ENCODE peak calls at places on chromosomes 11 and 22, in six cellular contexts. Y is Caco-2, Q is fibroblast of lung, G is gastrocnemius medialis, T is BJ, W is AG09309. A is an unnamed sample.

GRCh38 chr11:76143274-76143673 is 63.0 kb downstream of the WNT11 start:
- DNase-seq in Y (no peak), Q (no peak), G (no peak), T (no peak), W (no peak), A (no peak)

GRCh38 chr22:47357086-47357485 is 594.6 kb downstream of the TBC1D22A start:
- DNase-seq in Y (no peak), Q (no peak), G (no peak), T (no peak), W (no peak), A (no peak)

GRCh38 chr22:19826619-19826950 is 28.1 kb downstream of the GNB1L start:
- DNase-seq in Y (no peak), Q (no peak), G (no peak), T (no peak), W (no peak), A (no peak)

GRCh38 chr11:120773501-120774031 is 250.3 kb upstream of the TBCEL start:
- DNase-seq in Y (no peak), Q (no peak), G (no peak), T (no peak), W (peak; percentile 4), A (peak; percentile 17)

GRCh38 chr22:22670076-22670795 is 25.8 kb downstream of the GGTLC2 start:
- DNase-seq in Y (no peak), Q (no peak), G (no peak), T (no peak), W (no peak), A (no peak)

GRCh38 chr11:45411221-45411946 is 125.2 kb upstream of the SYT13 start:
- DNase-seq in Y (no peak), Q (peak; percentile 5), G (no peak), T (no peak), W (no peak), A (peak; percentile 48)

GRCh38 chr11:59767212-59767611 is 12.0 kb downstream of the STX3 start:
- DNase-seq in Y (no peak), Q (no peak), G (no peak), T (no peak), W (no peak), A (no peak)

GRCh38 chr11:59208956-59209355 is 3.8 kb downstream of the MPEG1 start:
- DNase-seq in Y (no peak), Q (no peak), G (no peak), T (no peak), W (no peak), A (no peak)

GRCh38 chr11:73810637-73811036 is 23.0 kb downstream of the MRPL48 start:
- DNase-seq in Y (no peak), Q (peak; percentile 47), G (no peak), T (no peak), W (no peak), A (no peak)

GRCh38 chr11:27722945-27723344 is 22.7 kb upstream of the BDNF start:
- DNase-seq in Y (no peak), Q (no peak), G (no peak), T (no peak), W (no peak), A (peak; percentile 24)

GRCh38 chr22:48827228-48827810 is 1000.4 kb downstream of the BRD1 start:
- DNase-seq in Y (no peak), Q (no peak), G (no peak), T (no peak), W (no peak), A (no peak)

GRCh38 chr11:70717961-70718595 is 319.7 kb downstream of the CTTN start:
- DNase-seq in Y (no peak), Q (no peak), G (no peak), T (no peak), W (no peak), A (no peak)

GRCh38 chr11:70719516-70719915 is 321.2 kb downstream of the CTTN start:
- DNase-seq in Y (no peak), Q (no peak), G (no peak), T (no peak), W (no peak), A (no peak)

GRCh38 chr11:70716986-70717775 is 318.9 kb downstream of the CTTN start:
- DNase-seq in Y (no peak), Q (no peak), G (no peak), T (no peak), W (no peak), A (no peak)

GRCh38 chr11:70720291-70720690 is 322.0 kb downstream of the CTTN start:
- DNase-seq in Y (no peak), Q (no peak), G (no peak), T (no peak), W (no peak), A (no peak)

DNA sequence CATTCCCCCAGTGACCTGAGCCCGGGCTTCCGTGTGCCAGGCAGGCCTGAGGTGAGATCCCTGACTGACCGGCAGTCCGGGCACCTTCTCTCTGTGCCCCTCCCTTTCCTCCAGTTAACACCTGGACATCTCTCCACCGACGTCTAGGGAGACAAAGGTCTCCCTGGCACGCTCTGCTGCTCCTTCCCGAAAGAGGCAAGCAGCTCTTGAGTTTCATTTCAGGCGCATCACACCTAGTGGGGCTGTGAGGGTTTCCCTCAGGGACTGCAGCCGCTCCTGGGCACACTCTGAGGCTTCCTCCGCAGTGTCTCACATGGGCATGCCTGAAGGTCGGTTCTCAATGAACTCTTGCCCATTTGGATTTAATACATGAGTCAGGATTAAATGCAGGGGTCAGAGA is 322.7 kb downstream of the CTTN start:
- DNase-seq in Y (no peak), Q (no peak), G (no peak), T (no peak), W (no peak), A (no peak)
- TF ChIP-seq CTCF in Y (no peak), Q (no peak), G (no peak), T (no peak), W (no peak), A (no peak)

DNA sequence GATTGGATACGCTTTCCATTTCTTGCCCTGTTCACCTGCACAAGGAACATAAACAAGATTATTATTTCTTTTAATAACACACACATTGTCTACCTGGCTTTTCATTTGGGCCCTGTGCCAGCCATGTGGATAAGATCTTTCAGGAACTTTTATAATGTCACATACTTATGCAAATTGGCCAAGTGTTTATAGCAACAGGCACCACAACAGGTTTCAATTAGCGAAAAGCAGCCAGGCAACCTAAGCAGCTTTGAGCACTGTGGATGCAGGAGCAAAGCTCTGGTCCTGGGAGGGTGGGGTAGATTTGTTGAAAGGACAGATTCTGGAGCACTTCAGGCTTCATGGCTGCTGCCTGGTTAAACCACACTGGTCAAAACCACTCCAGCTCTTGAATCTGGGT is 217.4 kb downstream of the BARX2 start:
- DNase-seq in Y (no peak), Q (no peak), G (no peak), T (no peak), W (no peak), A (no peak)
- H3K4me3 ChIP-seq in Y (no peak overlapping the region), Q (no peak overlapping the region), G (no peak overlapping the region), T (no peak overlapping the region), W (no peak overlapping the region), A (no peak overlapping the region)

DNA sequence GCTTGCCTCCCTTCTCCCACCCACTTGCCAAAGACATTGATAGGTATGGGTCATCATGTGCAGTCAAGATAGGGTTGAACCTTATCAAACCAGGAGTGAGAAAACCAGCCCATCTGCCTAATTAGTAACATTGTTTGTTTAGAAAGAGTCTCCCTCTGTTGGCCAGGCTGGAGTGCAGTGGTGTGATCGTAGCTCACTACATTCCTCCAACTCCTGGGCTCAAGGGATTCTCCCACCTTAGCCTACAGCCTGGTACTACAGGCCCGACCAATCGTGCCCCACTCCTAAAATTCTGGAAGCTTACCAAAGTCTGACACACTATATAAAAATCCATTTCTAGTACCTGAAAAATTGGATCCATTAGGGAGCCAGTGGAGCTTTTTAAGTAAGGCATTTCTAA is 4.5 kb downstream of the C11orf71 start:
- DNase-seq in Y (no peak), Q (no peak), G (no peak), T (no peak), W (no peak), A (no peak)
- TF ChIP-seq CTCF in Y (peak; percentile 33), Q (peak; percentile 23), G (no peak), T (peak; percentile 33), W (peak; percentile 48), A (peak; percentile 42)

GRCh38 chr11:3879216-3879966 is 23.9 kb downstream of the STIM1 start:
- DNase-seq in Y (no peak), Q (no peak), G (no peak), T (no peak), W (no peak), A (no peak)
- H3K4me3 ChIP-seq in Y (no peak overlapping the region), Q (no peak overlapping the region), G (no peak overlapping the region), T (no peak overlapping the region), W (no peak overlapping the region), A (no peak overlapping the region)

GRCh38 chr11:61480261-61480660 is 28.3 kb upstream of the LRRC10B start:
- DNase-seq in Y (no peak), Q (no peak), G (no peak), T (no peak), W (no peak), A (no peak)

GRCh38 chr11:61481806-61482205 is 26.7 kb upstream of the LRRC10B start:
- DNase-seq in Y (no peak), Q (no peak), G (no peak), T (no peak), W (no peak), A (no peak)

GRCh38 chr11:61484541-61484940 is 24.0 kb upstream of the LRRC10B start:
- DNase-seq in Y (no peak), Q (no peak), G (no peak), T (no peak), W (no peak), A (no peak)

GRCh38 chr11:61480936-61481335 is 27.6 kb upstream of the LRRC10B start:
- DNase-seq in Y (peak; percentile 64), Q (peak; percentile 30), G (no peak), T (no peak), W (no peak), A (no peak)

DNA sequence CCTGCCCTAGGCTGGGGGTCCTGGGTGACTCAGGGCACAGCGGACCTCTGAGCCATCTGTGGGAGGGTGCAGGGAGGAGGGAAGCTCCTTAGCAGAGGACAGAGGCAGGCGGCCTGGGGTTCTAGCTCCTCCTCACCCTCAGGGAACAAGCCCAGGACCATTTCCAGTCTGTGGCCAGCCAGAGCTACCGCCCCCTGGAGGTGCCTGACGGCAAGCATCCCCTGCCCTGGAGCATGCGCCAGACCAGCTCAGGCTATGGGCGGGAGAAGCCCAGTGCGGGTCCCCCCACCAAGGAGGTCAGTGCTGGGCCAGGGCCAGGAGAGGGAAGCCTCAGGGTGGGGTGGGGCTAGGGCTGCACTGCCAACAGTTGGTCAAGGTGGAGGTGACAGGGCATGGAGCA is 26.0 kb upstream of the LRRC10B start:
- DNase-seq in Y (no peak), Q (no peak), G (no peak), T (no peak), W (no peak), A (no peak)
- TF ChIP-seq CTCF in Y (peak; percentile 49), Q (peak; percentile 71), G (peak; percentile 49), T (peak; percentile 72), W (peak; percentile 73), A (peak; percentile 59)

GRCh38 chr11:65609711-65610110 is 4.3 kb downstream of the MAP3K11 start:
- DNase-seq in Y (no peak), Q (no peak), G (no peak), T (no peak), W (no peak), A (no peak)
- H3K4me3 ChIP-seq in Y (no peak overlapping the region), Q (no peak overlapping the region), G (no peak overlapping the region), T (no peak overlapping the region), W (no peak overlapping the region), A (no peak overlapping the region)

DNA sequence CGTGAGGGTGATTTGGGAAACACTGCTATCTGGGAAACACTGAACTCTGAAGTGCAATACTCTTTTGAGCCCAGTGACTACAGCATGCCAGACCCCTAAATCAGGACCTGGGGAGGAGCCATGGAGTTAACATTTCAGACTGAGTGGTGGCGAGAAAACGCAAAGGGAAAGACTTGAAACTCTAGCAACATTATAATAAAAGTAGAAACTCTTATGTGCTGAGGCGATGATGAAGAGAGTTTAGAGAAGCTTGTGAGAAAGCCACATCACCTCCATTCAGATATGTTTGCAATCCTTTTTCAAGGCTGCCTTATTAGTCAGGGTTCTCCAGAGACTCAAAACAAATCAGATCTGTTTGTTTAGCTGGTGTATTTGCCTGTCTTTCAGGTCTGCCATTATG is 1.9 kb downstream of the FEN1 start:
- DNase-seq in Y (no peak), Q (no peak), G (no peak), T (no peak), W (no peak), A (no peak)
- TF ChIP-seq CTCF in Y (no peak), Q (no peak), G (no peak), T (no peak), W (no peak), A (no peak)